ENCODE peak calls at places on chromosomes 6 and 20, in nine cellular contexts. One of them, this sample, is unnamed.

GRCh38 chr20:48298851-48299484 is 513.7 kb upstream of the SULF2 start:
- DNase-seq in suprapubic skin: no peak
- DNase-seq in GM23338: no peak
- DNase-seq in HL-60: no peak
- DNase-seq in sigmoid colon: no peak
- DNase-seq in HCT116: peak; percentile 32
- DNase-seq in prostate gland: peak; percentile 48
- DNase-seq in endothelial cell of umbilical vein: peak; percentile 96
- DNase-seq in esophagus muscularis mucosa: no peak
- DNase-seq in this sample: peak; percentile 17

GRCh38 chr20:60034231-60035110 is 76.2 kb downstream of the CDH26 start:
- DNase-seq in suprapubic skin: no peak
- DNase-seq in GM23338: no peak
- DNase-seq in HL-60: no peak
- DNase-seq in sigmoid colon: no peak
- DNase-seq in HCT116: no peak
- DNase-seq in prostate gland: no peak
- DNase-seq in endothelial cell of umbilical vein: no peak
- DNase-seq in esophagus muscularis mucosa: peak; percentile 89
- DNase-seq in this sample: no peak

GRCh38 chr6:130239755-130240154 is 17.0 kb upstream of the SAMD3 start:
- DNase-seq in suprapubic skin: no peak
- DNase-seq in GM23338: no peak
- DNase-seq in HL-60: no peak
- DNase-seq in sigmoid colon: no peak
- DNase-seq in HCT116: no peak
- DNase-seq in prostate gland: no peak
- DNase-seq in endothelial cell of umbilical vein: no peak
- DNase-seq in esophagus muscularis mucosa: no peak
- DNase-seq in this sample: no peak

GRCh38 chr20:13261460-13262301 is 40.6 kb downstream of the ISM1 start:
- DNase-seq in suprapubic skin: no peak
- DNase-seq in GM23338: peak; percentile 88
- DNase-seq in HL-60: peak; percentile 5
- DNase-seq in sigmoid colon: no peak
- DNase-seq in HCT116: peak; percentile 26
- DNase-seq in prostate gland: no peak
- DNase-seq in endothelial cell of umbilical vein: peak; percentile 49
- DNase-seq in esophagus muscularis mucosa: no peak
- DNase-seq in this sample: peak; percentile 39

GRCh38 chr6:34484899-34485298 is 19.0 kb downstream of the PACSIN1 start:
- DNase-seq in suprapubic skin: no peak
- DNase-seq in GM23338: no peak
- DNase-seq in HL-60: peak; percentile 39
- DNase-seq in sigmoid colon: no peak
- DNase-seq in HCT116: peak; percentile 28
- DNase-seq in prostate gland: no peak
- DNase-seq in endothelial cell of umbilical vein: no peak
- DNase-seq in esophagus muscularis mucosa: no peak
- DNase-seq in this sample: no peak

GRCh38 chr6:39295538-39295937 is 18.7 kb downstream of the KCNK17 start:
- DNase-seq in suprapubic skin: no peak
- DNase-seq in GM23338: no peak
- DNase-seq in HL-60: no peak
- DNase-seq in sigmoid colon: no peak
- DNase-seq in HCT116: no peak
- DNase-seq in prostate gland: no peak
- DNase-seq in endothelial cell of umbilical vein: no peak
- DNase-seq in esophagus muscularis mucosa: no peak
- DNase-seq in this sample: no peak

GRCh38 chr6:105097288-105097687 is 82.5 kb downstream of the POPDC3 start:
- DNase-seq in suprapubic skin: no peak
- DNase-seq in GM23338: no peak
- DNase-seq in HL-60: no peak
- DNase-seq in sigmoid colon: no peak
- DNase-seq in HCT116: no peak
- DNase-seq in prostate gland: no peak
- DNase-seq in endothelial cell of umbilical vein: no peak
- DNase-seq in esophagus muscularis mucosa: peak; percentile 74
- DNase-seq in this sample: peak; percentile 80

GRCh38 chr6:9516207-9516606 is 898.7 kb downstream of the TFAP2A start:
- DNase-seq in suprapubic skin: no peak
- DNase-seq in GM23338: peak; percentile 15
- DNase-seq in HL-60: no peak
- DNase-seq in sigmoid colon: no peak
- DNase-seq in HCT116: peak; percentile 57
- DNase-seq in prostate gland: no peak
- DNase-seq in endothelial cell of umbilical vein: no peak
- DNase-seq in esophagus muscularis mucosa: no peak
- DNase-seq in this sample: no peak

GRCh38 chr6:16196958-16197576 is 41.3 kb upstream of the GMPR start:
- DNase-seq in suprapubic skin: no peak
- DNase-seq in GM23338: no peak
- DNase-seq in HL-60: no peak
- DNase-seq in sigmoid colon: no peak
- DNase-seq in HCT116: no peak
- DNase-seq in prostate gland: no peak
- DNase-seq in endothelial cell of umbilical vein: no peak
- DNase-seq in esophagus muscularis mucosa: no peak
- DNase-seq in this sample: no peak

GRCh38 chr6:168122521-168122920 is 43.5 kb upstream of the FRMD1 start:
- DNase-seq in suprapubic skin: peak; percentile 20
- DNase-seq in GM23338: no peak
- DNase-seq in HL-60: no peak
- DNase-seq in sigmoid colon: peak; percentile 27
- DNase-seq in HCT116: no peak
- DNase-seq in prostate gland: no peak
- DNase-seq in endothelial cell of umbilical vein: no peak
- DNase-seq in esophagus muscularis mucosa: peak; percentile 80
- DNase-seq in this sample: no peak

GRCh38 chr20:52921300-52921699 is 50.9 kb upstream of the TSHZ2 start:
- DNase-seq in suprapubic skin: no peak
- DNase-seq in GM23338: no peak
- DNase-seq in HL-60: no peak
- DNase-seq in sigmoid colon: no peak
- DNase-seq in HCT116: no peak
- DNase-seq in prostate gland: no peak
- DNase-seq in endothelial cell of umbilical vein: no peak
- DNase-seq in esophagus muscularis mucosa: no peak
- DNase-seq in this sample: no peak
- TF ChIP-seq CTCF in suprapubic skin: no peak
- TF ChIP-seq CTCF in GM23338: no peak
- TF ChIP-seq CTCF in HL-60: no peak
- TF ChIP-seq CTCF in sigmoid colon: no peak
- TF ChIP-seq CTCF in HCT116: no peak
- TF ChIP-seq CTCF in prostate gland: no peak
- TF ChIP-seq CTCF in endothelial cell of umbilical vein: no peak
- TF ChIP-seq CTCF in esophagus muscularis mucosa: no peak
- TF ChIP-seq CTCF in this sample: no peak

GRCh38 chr6:13429406-13429753 is 58.0 kb downstream of the GFOD1 start:
- DNase-seq in suprapubic skin: no peak
- DNase-seq in GM23338: no peak
- DNase-seq in HL-60: no peak
- DNase-seq in sigmoid colon: no peak
- DNase-seq in HCT116: no peak
- DNase-seq in prostate gland: no peak
- DNase-seq in endothelial cell of umbilical vein: peak; percentile 39
- DNase-seq in esophagus muscularis mucosa: no peak
- DNase-seq in this sample: no peak

GRCh38 chr6:13427346-13427745 is 60.1 kb downstream of the GFOD1 start:
- DNase-seq in suprapubic skin: no peak
- DNase-seq in GM23338: no peak
- DNase-seq in HL-60: no peak
- DNase-seq in sigmoid colon: no peak
- DNase-seq in HCT116: no peak
- DNase-seq in prostate gland: no peak
- DNase-seq in endothelial cell of umbilical vein: no peak
- DNase-seq in esophagus muscularis mucosa: no peak
- DNase-seq in this sample: no peak

GRCh38 chr6:13425971-13426931 is 61.1 kb downstream of the GFOD1 start:
- DNase-seq in suprapubic skin: no peak
- DNase-seq in GM23338: no peak
- DNase-seq in HL-60: no peak
- DNase-seq in sigmoid colon: no peak
- DNase-seq in HCT116: no peak
- DNase-seq in prostate gland: no peak
- DNase-seq in endothelial cell of umbilical vein: no peak
- DNase-seq in esophagus muscularis mucosa: no peak
- DNase-seq in this sample: no peak

GRCh38 chr6:13428528-13429405 is 58.6 kb downstream of the GFOD1 start:
- DNase-seq in suprapubic skin: no peak
- DNase-seq in GM23338: peak; percentile 37
- DNase-seq in HL-60: peak; percentile 37
- DNase-seq in sigmoid colon: no peak
- DNase-seq in HCT116: no peak
- DNase-seq in prostate gland: no peak
- DNase-seq in endothelial cell of umbilical vein: no peak
- DNase-seq in esophagus muscularis mucosa: no peak
- DNase-seq in this sample: no peak

GRCh38 chr6:13427838-13428527 is 59.4 kb downstream of the GFOD1 start:
- DNase-seq in suprapubic skin: no peak
- DNase-seq in GM23338: peak; percentile 72
- DNase-seq in HL-60: peak; percentile 88
- DNase-seq in sigmoid colon: no peak
- DNase-seq in HCT116: no peak
- DNase-seq in prostate gland: no peak
- DNase-seq in endothelial cell of umbilical vein: peak; percentile 61
- DNase-seq in esophagus muscularis mucosa: no peak
- DNase-seq in this sample: peak; percentile 59
- TF ChIP-seq POLR2AphosphoS5 in suprapubic skin: no peak
- TF ChIP-seq POLR2AphosphoS5 in GM23338: no peak
- TF ChIP-seq POLR2AphosphoS5 in HL-60: no peak
- TF ChIP-seq POLR2AphosphoS5 in sigmoid colon: no peak
- TF ChIP-seq POLR2AphosphoS5 in HCT116: no peak
- TF ChIP-seq POLR2AphosphoS5 in prostate gland: no peak
- TF ChIP-seq POLR2AphosphoS5 in endothelial cell of umbilical vein: no peak
- TF ChIP-seq POLR2AphosphoS5 in esophagus muscularis mucosa: no peak
- TF ChIP-seq POLR2AphosphoS5 in this sample: no peak

GRCh38 chr20:17885544-17885943 is 83.0 kb downstream of the SNX5 start:
- DNase-seq in suprapubic skin: no peak
- DNase-seq in GM23338: no peak
- DNase-seq in HL-60: peak; percentile 10
- DNase-seq in sigmoid colon: peak; percentile 70
- DNase-seq in HCT116: no peak
- DNase-seq in prostate gland: no peak
- DNase-seq in endothelial cell of umbilical vein: no peak
- DNase-seq in esophagus muscularis mucosa: no peak
- DNase-seq in this sample: peak; percentile 37

GRCh38 chr20:17888044-17888443 is 80.5 kb downstream of the SNX5 start:
- DNase-seq in suprapubic skin: no peak
- DNase-seq in GM23338: no peak
- DNase-seq in HL-60: no peak
- DNase-seq in sigmoid colon: peak; percentile 44
- DNase-seq in HCT116: peak; percentile 32
- DNase-seq in prostate gland: no peak
- DNase-seq in endothelial cell of umbilical vein: no peak
- DNase-seq in esophagus muscularis mucosa: no peak
- DNase-seq in this sample: peak; percentile 43

GRCh38 chr20:17887331-17888030 is 81.1 kb downstream of the SNX5 start:
- DNase-seq in suprapubic skin: no peak
- DNase-seq in GM23338: no peak
- DNase-seq in HL-60: no peak
- DNase-seq in sigmoid colon: peak; percentile 50
- DNase-seq in HCT116: no peak
- DNase-seq in prostate gland: no peak
- DNase-seq in endothelial cell of umbilical vein: no peak
- DNase-seq in esophagus muscularis mucosa: no peak
- DNase-seq in this sample: peak; percentile 55

GRCh38 chr20:17890330-17890729 is 78.3 kb downstream of the SNX5 start:
- DNase-seq in suprapubic skin: no peak
- DNase-seq in GM23338: no peak
- DNase-seq in HL-60: no peak
- DNase-seq in sigmoid colon: peak; percentile 61
- DNase-seq in HCT116: no peak
- DNase-seq in prostate gland: no peak
- DNase-seq in endothelial cell of umbilical vein: no peak
- DNase-seq in esophagus muscularis mucosa: no peak
- DNase-seq in this sample: no peak

GRCh38 chr20:17889226-17889625 is 79.4 kb downstream of the SNX5 start:
- DNase-seq in suprapubic skin: no peak
- DNase-seq in GM23338: no peak
- DNase-seq in HL-60: no peak
- DNase-seq in sigmoid colon: no peak
- DNase-seq in HCT116: peak; percentile 15
- DNase-seq in prostate gland: no peak
- DNase-seq in endothelial cell of umbilical vein: no peak
- DNase-seq in esophagus muscularis mucosa: no peak
- DNase-seq in this sample: no peak
- TF ChIP-seq CTCF in suprapubic skin: no peak
- TF ChIP-seq CTCF in GM23338: no peak
- TF ChIP-seq CTCF in HL-60: no peak
- TF ChIP-seq CTCF in sigmoid colon: no peak
- TF ChIP-seq CTCF in HCT116: no peak
- TF ChIP-seq CTCF in prostate gland: no peak
- TF ChIP-seq CTCF in endothelial cell of umbilical vein: no peak
- TF ChIP-seq CTCF in esophagus muscularis mucosa: no peak
- TF ChIP-seq CTCF in this sample: no peak

GRCh38 chr6:133312006-133312405 is 70.8 kb downstream of the EYA4 start:
- DNase-seq in suprapubic skin: no peak
- DNase-seq in GM23338: peak; percentile 30
- DNase-seq in HL-60: no peak
- DNase-seq in sigmoid colon: no peak
- DNase-seq in HCT116: no peak
- DNase-seq in prostate gland: no peak
- DNase-seq in endothelial cell of umbilical vein: no peak
- DNase-seq in esophagus muscularis mucosa: no peak
- DNase-seq in this sample: no peak

GRCh38 chr6:133315811-133316210 is 74.7 kb downstream of the EYA4 start:
- DNase-seq in suprapubic skin: no peak
- DNase-seq in GM23338: no peak
- DNase-seq in HL-60: no peak
- DNase-seq in sigmoid colon: no peak
- DNase-seq in HCT116: no peak
- DNase-seq in prostate gland: no peak
- DNase-seq in endothelial cell of umbilical vein: no peak
- DNase-seq in esophagus muscularis mucosa: no peak
- DNase-seq in this sample: no peak

GRCh38 chr6:133313068-133313467 is 71.9 kb downstream of the EYA4 start:
- DNase-seq in suprapubic skin: no peak
- DNase-seq in GM23338: peak; percentile 61
- DNase-seq in HL-60: no peak
- DNase-seq in sigmoid colon: no peak
- DNase-seq in HCT116: no peak
- DNase-seq in prostate gland: no peak
- DNase-seq in endothelial cell of umbilical vein: no peak
- DNase-seq in esophagus muscularis mucosa: no peak
- DNase-seq in this sample: no peak

GRCh38 chr6:133317704-133318103 is 76.5 kb downstream of the EYA4 start:
- DNase-seq in suprapubic skin: no peak
- DNase-seq in GM23338: no peak
- DNase-seq in HL-60: no peak
- DNase-seq in sigmoid colon: no peak
- DNase-seq in HCT116: no peak
- DNase-seq in prostate gland: no peak
- DNase-seq in endothelial cell of umbilical vein: no peak
- DNase-seq in esophagus muscularis mucosa: no peak
- DNase-seq in this sample: no peak

DNA sequence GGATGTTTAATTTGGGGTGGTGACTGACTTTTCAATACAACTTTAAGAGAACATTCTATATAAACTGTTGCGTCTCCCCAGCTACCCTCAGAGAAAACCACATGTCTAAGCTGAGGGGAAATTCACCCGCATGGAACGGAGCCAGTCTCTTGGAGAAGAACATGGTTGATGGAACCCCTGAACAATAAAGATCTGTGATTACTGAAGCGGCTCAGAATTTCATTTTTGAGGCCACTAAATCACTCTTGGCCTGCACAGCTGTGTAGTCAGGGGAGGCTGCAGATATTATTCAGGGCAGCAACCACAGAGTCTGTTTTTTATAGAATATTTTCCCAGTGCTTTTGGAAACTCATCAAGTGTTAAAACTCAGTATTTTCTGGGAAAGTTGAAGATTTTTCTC is 73.8 kb downstream of the EYA4 start:
- DNase-seq in suprapubic skin: no peak
- DNase-seq in GM23338: no peak
- DNase-seq in HL-60: no peak
- DNase-seq in sigmoid colon: no peak
- DNase-seq in HCT116: no peak
- DNase-seq in prostate gland: no peak
- DNase-seq in endothelial cell of umbilical vein: no peak
- DNase-seq in esophagus muscularis mucosa: no peak
- DNase-seq in this sample: no peak
- TF ChIP-seq POLR2AphosphoS5 in suprapubic skin: no peak
- TF ChIP-seq POLR2AphosphoS5 in GM23338: no peak
- TF ChIP-seq POLR2AphosphoS5 in HL-60: no peak
- TF ChIP-seq POLR2AphosphoS5 in sigmoid colon: no peak
- TF ChIP-seq POLR2AphosphoS5 in HCT116: no peak
- TF ChIP-seq POLR2AphosphoS5 in prostate gland: no peak
- TF ChIP-seq POLR2AphosphoS5 in endothelial cell of umbilical vein: no peak
- TF ChIP-seq POLR2AphosphoS5 in esophagus muscularis mucosa: no peak
- TF ChIP-seq POLR2AphosphoS5 in this sample: no peak

This sample was measured in transverse colon.